ENCODE peak calls at places on chromosome 15, in nine cellular contexts. One of them, this sample, is unnamed.

GRCh38 chr15:94749848-94750617 is 518.7 kb downstream of the MCTP2 start:
- DNase-seq in left ventricle myocardium inferior: no peak
- DNase-seq in bronchial epithelial cell: peak
- DNase-seq in gastrocnemius medialis: no peak
- DNase-seq in fibroblast of lung: peak
- DNase-seq in retinal pigment epithelial cell: no peak
- DNase-seq in upper lobe of left lung: no peak
- DNase-seq in GM23338: no peak
- DNase-seq in AG04450: peak
- DNase-seq in this sample: no peak

GRCh38 chr15:65400760-65401606 is 21.8 kb downstream of the IGDCC4 start:
- DNase-seq in left ventricle myocardium inferior: peak
- DNase-seq in bronchial epithelial cell: peak
- DNase-seq in gastrocnemius medialis: no peak
- DNase-seq in fibroblast of lung: peak
- DNase-seq in retinal pigment epithelial cell: no peak
- DNase-seq in upper lobe of left lung: no peak
- DNase-seq in GM23338: peak
- DNase-seq in AG04450: no peak
- DNase-seq in this sample: peak

GRCh38 chr15:29695486-29696167 is 126.6 kb downstream of the TJP1 start:
- DNase-seq in left ventricle myocardium inferior: no peak
- DNase-seq in bronchial epithelial cell: no peak
- DNase-seq in gastrocnemius medialis: no peak
- DNase-seq in fibroblast of lung: no peak
- DNase-seq in retinal pigment epithelial cell: no peak
- DNase-seq in upper lobe of left lung: no peak
- DNase-seq in GM23338: peak
- DNase-seq in AG04450: no peak
- DNase-seq in this sample: no peak

GRCh38 chr15:65981837-65982696 is 112.8 kb downstream of the RAB11A start:
- DNase-seq in left ventricle myocardium inferior: no peak
- DNase-seq in bronchial epithelial cell: peak
- DNase-seq in gastrocnemius medialis: no peak
- DNase-seq in fibroblast of lung: no peak
- DNase-seq in retinal pigment epithelial cell: no peak
- DNase-seq in upper lobe of left lung: peak
- DNase-seq in GM23338: peak
- DNase-seq in AG04450: no peak
- DNase-seq in this sample: no peak

GRCh38 chr15:20357139-20358065 is 184.2 kb downstream of the GOLGA6L6 start:
- DNase-seq in left ventricle myocardium inferior: no peak
- DNase-seq in bronchial epithelial cell: no peak
- DNase-seq in gastrocnemius medialis: no peak
- DNase-seq in fibroblast of lung: no peak
- DNase-seq in retinal pigment epithelial cell: no peak
- DNase-seq in upper lobe of left lung: peak
- DNase-seq in GM23338: no peak
- DNase-seq in AG04450: no peak
- DNase-seq in this sample: no peak

GRCh38 chr15:40458495-40459371 is 12.1 kb upstream of the CHST14 start:
- DNase-seq in left ventricle myocardium inferior: no peak
- DNase-seq in bronchial epithelial cell: no peak
- DNase-seq in gastrocnemius medialis: no peak
- DNase-seq in fibroblast of lung: no peak
- DNase-seq in retinal pigment epithelial cell: no peak
- DNase-seq in upper lobe of left lung: peak
- DNase-seq in GM23338: no peak
- DNase-seq in AG04450: no peak
- DNase-seq in this sample: no peak

GRCh38 chr15:48177383-48177874 is 666 bp downstream of the MYEF2 start:
- DNase-seq in left ventricle myocardium inferior: no peak
- DNase-seq in bronchial epithelial cell: peak
- DNase-seq in gastrocnemius medialis: no peak
- DNase-seq in fibroblast of lung: peak
- DNase-seq in retinal pigment epithelial cell: peak
- DNase-seq in upper lobe of left lung: no peak
- DNase-seq in GM23338: peak
- DNase-seq in AG04450: no peak
- DNase-seq in this sample: peak

GRCh38 chr15:28974142-28974541 is 88.4 kb downstream of the APBA2 start:
- DNase-seq in left ventricle myocardium inferior: no peak
- DNase-seq in bronchial epithelial cell: no peak
- DNase-seq in gastrocnemius medialis: no peak
- DNase-seq in fibroblast of lung: no peak
- DNase-seq in retinal pigment epithelial cell: no peak
- DNase-seq in upper lobe of left lung: no peak
- DNase-seq in GM23338: no peak
- DNase-seq in AG04450: no peak
- DNase-seq in this sample: no peak

GRCh38 chr15:41489641-41490040 is 4.0 kb upstream of the ITPKA start:
- DNase-seq in left ventricle myocardium inferior: no peak
- DNase-seq in bronchial epithelial cell: no peak
- DNase-seq in gastrocnemius medialis: no peak
- DNase-seq in fibroblast of lung: no peak
- DNase-seq in retinal pigment epithelial cell: no peak
- DNase-seq in upper lobe of left lung: no peak
- DNase-seq in GM23338: no peak
- DNase-seq in AG04450: no peak
- DNase-seq in this sample: no peak

GRCh38 chr15:91555307-91555706 is 298.2 kb upstream of the SLCO3A1 start:
- DNase-seq in left ventricle myocardium inferior: no peak
- DNase-seq in bronchial epithelial cell: no peak
- DNase-seq in gastrocnemius medialis: no peak
- DNase-seq in fibroblast of lung: no peak
- DNase-seq in retinal pigment epithelial cell: no peak
- DNase-seq in upper lobe of left lung: no peak
- DNase-seq in GM23338: peak
- DNase-seq in AG04450: no peak
- DNase-seq in this sample: no peak

GRCh38 chr15:48868549-48868948 is 9.4 kb upstream of the EID1 start:
- DNase-seq in left ventricle myocardium inferior: no peak
- DNase-seq in bronchial epithelial cell: peak
- DNase-seq in gastrocnemius medialis: no peak
- DNase-seq in fibroblast of lung: peak
- DNase-seq in retinal pigment epithelial cell: peak
- DNase-seq in upper lobe of left lung: no peak
- DNase-seq in GM23338: no peak
- DNase-seq in AG04450: no peak
- DNase-seq in this sample: peak

GRCh38 chr15:54585063-54585462 is 606.8 kb downstream of the UNC13C start:
- DNase-seq in left ventricle myocardium inferior: no peak
- DNase-seq in bronchial epithelial cell: no peak
- DNase-seq in gastrocnemius medialis: no peak
- DNase-seq in fibroblast of lung: no peak
- DNase-seq in retinal pigment epithelial cell: no peak
- DNase-seq in upper lobe of left lung: no peak
- DNase-seq in GM23338: no peak
- DNase-seq in AG04450: no peak
- DNase-seq in this sample: no peak

GRCh38 chr15:25345943-25346342 is 92.9 kb downstream of the UBE3A start:
- DNase-seq in left ventricle myocardium inferior: peak
- DNase-seq in bronchial epithelial cell: peak
- DNase-seq in gastrocnemius medialis: peak
- DNase-seq in fibroblast of lung: peak
- DNase-seq in retinal pigment epithelial cell: peak
- DNase-seq in upper lobe of left lung: no peak
- DNase-seq in GM23338: peak
- DNase-seq in AG04450: no peak
- DNase-seq in this sample: peak
- TF ChIP-seq CTCF in left ventricle myocardium inferior: peak
- TF ChIP-seq CTCF in bronchial epithelial cell: peak
- TF ChIP-seq CTCF in gastrocnemius medialis: peak
- TF ChIP-seq CTCF in fibroblast of lung: peak
- TF ChIP-seq CTCF in retinal pigment epithelial cell: peak
- TF ChIP-seq CTCF in upper lobe of left lung: no peak
- TF ChIP-seq CTCF in GM23338: peak
- TF ChIP-seq CTCF in AG04450: peak
- TF ChIP-seq CTCF in this sample: peak

GRCh38 chr15:58924326-58924725 is 9.2 kb downstream of the SLTM start:
- DNase-seq in left ventricle myocardium inferior: no peak
- DNase-seq in bronchial epithelial cell: no peak
- DNase-seq in gastrocnemius medialis: no peak
- DNase-seq in fibroblast of lung: peak
- DNase-seq in retinal pigment epithelial cell: no peak
- DNase-seq in upper lobe of left lung: no peak
- DNase-seq in GM23338: no peak
- DNase-seq in AG04450: no peak
- DNase-seq in this sample: no peak
- H3K4me3 ChIP-seq in left ventricle myocardium inferior: no peak
- H3K4me3 ChIP-seq in bronchial epithelial cell: no peak
- H3K4me3 ChIP-seq in gastrocnemius medialis: no peak
- H3K4me3 ChIP-seq in fibroblast of lung: peak
- H3K4me3 ChIP-seq in retinal pigment epithelial cell: no peak
- H3K4me3 ChIP-seq in upper lobe of left lung: no peak
- H3K4me3 ChIP-seq in GM23338: no peak
- H3K4me3 ChIP-seq in AG04450: no peak
- H3K4me3 ChIP-seq in this sample: no peak

GRCh38 chr15:74794248-74794969 is 12.5 kb downstream of the CSK start:
- DNase-seq in left ventricle myocardium inferior: no peak
- DNase-seq in bronchial epithelial cell: peak
- DNase-seq in gastrocnemius medialis: no peak
- DNase-seq in fibroblast of lung: no peak
- DNase-seq in retinal pigment epithelial cell: no peak
- DNase-seq in upper lobe of left lung: no peak
- DNase-seq in GM23338: no peak
- DNase-seq in AG04450: no peak
- DNase-seq in this sample: no peak

GRCh38 chr15:74791667-74792066 is 9.8 kb downstream of the CSK start:
- DNase-seq in left ventricle myocardium inferior: no peak
- DNase-seq in bronchial epithelial cell: no peak
- DNase-seq in gastrocnemius medialis: no peak
- DNase-seq in fibroblast of lung: no peak
- DNase-seq in retinal pigment epithelial cell: no peak
- DNase-seq in upper lobe of left lung: no peak
- DNase-seq in GM23338: no peak
- DNase-seq in AG04450: no peak
- DNase-seq in this sample: no peak

GRCh38 chr15:74792227-74793016 is 10.5 kb downstream of the CSK start:
- DNase-seq in left ventricle myocardium inferior: no peak
- DNase-seq in bronchial epithelial cell: no peak
- DNase-seq in gastrocnemius medialis: no peak
- DNase-seq in fibroblast of lung: no peak
- DNase-seq in retinal pigment epithelial cell: no peak
- DNase-seq in upper lobe of left lung: no peak
- DNase-seq in GM23338: no peak
- DNase-seq in AG04450: no peak
- DNase-seq in this sample: no peak

GRCh38 chr15:74794970-74795349 is 13.1 kb downstream of the CSK start:
- DNase-seq in left ventricle myocardium inferior: no peak
- DNase-seq in bronchial epithelial cell: no peak
- DNase-seq in gastrocnemius medialis: no peak
- DNase-seq in fibroblast of lung: no peak
- DNase-seq in retinal pigment epithelial cell: no peak
- DNase-seq in upper lobe of left lung: no peak
- DNase-seq in GM23338: no peak
- DNase-seq in AG04450: no peak
- DNase-seq in this sample: no peak

GRCh38 chr15:74793135-74794028 is 11.5 kb downstream of the CSK start:
- DNase-seq in left ventricle myocardium inferior: no peak
- DNase-seq in bronchial epithelial cell: peak
- DNase-seq in gastrocnemius medialis: no peak
- DNase-seq in fibroblast of lung: no peak
- DNase-seq in retinal pigment epithelial cell: no peak
- DNase-seq in upper lobe of left lung: peak
- DNase-seq in GM23338: peak
- DNase-seq in AG04450: no peak
- DNase-seq in this sample: no peak
- TF ChIP-seq CTCF in left ventricle myocardium inferior: peak
- TF ChIP-seq CTCF in bronchial epithelial cell: peak
- TF ChIP-seq CTCF in gastrocnemius medialis: no peak
- TF ChIP-seq CTCF in fibroblast of lung: peak
- TF ChIP-seq CTCF in retinal pigment epithelial cell: peak
- TF ChIP-seq CTCF in upper lobe of left lung: peak
- TF ChIP-seq CTCF in GM23338: peak
- TF ChIP-seq CTCF in AG04450: peak
- TF ChIP-seq CTCF in this sample: no peak

DNA sequence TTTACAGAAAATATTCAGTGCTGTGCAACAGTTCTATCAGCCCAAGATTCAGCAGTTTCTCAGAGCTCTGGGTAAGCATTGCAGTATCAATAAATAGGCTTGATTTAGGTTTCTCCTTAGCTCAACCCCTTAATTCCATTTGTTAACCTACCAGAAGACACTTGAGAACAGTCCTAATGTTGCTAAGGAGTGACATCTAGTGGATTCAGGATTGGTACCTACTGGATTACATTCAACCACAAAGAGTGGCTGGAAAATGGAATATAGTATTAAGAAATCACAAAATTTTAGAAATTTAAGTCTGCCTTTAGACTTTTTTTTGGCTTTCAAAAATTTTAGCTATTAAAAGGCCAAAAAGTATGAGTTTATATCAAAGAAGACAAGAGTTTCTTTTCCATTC is 34.7 kb downstream of the POLG start:
- DNase-seq in left ventricle myocardium inferior: no peak
- DNase-seq in bronchial epithelial cell: peak
- DNase-seq in gastrocnemius medialis: no peak
- DNase-seq in fibroblast of lung: peak
- DNase-seq in retinal pigment epithelial cell: no peak
- DNase-seq in upper lobe of left lung: no peak
- DNase-seq in GM23338: no peak
- DNase-seq in AG04450: peak
- DNase-seq in this sample: peak
- H3K4me3 ChIP-seq in left ventricle myocardium inferior: no peak
- H3K4me3 ChIP-seq in bronchial epithelial cell: no peak
- H3K4me3 ChIP-seq in gastrocnemius medialis: no peak
- H3K4me3 ChIP-seq in fibroblast of lung: no peak
- H3K4me3 ChIP-seq in retinal pigment epithelial cell: no peak
- H3K4me3 ChIP-seq in upper lobe of left lung: no peak
- H3K4me3 ChIP-seq in GM23338: no peak
- H3K4me3 ChIP-seq in AG04450: no peak
- H3K4me3 ChIP-seq in this sample: no peak

DNA sequence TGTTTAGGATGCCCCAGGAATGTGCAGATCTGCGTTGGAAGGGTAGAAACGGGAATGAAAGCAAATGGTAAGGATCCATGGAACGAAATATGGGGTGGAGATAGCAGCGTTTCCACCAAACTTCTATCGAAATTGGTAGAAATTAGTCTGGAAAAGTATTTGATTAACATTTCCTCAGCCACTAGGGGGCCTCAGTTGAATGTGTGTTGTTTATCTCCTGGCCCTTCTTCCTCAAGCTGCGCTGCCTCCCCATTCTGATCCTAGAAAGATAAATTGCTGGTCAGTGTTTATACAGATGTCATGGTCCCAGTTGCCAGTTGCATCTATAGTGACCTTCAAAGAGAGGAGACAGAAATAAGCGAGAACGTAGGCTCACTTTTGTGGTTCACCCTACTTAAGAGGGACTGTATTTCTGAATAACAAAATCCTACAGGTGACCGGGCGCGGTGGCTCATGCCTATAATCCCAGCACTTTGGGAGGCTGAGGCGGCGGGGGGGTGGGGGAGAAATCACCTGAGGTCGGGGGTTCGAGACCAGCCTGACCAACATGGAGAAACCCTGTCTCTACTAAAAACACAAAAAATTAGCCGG is 457.1 kb downstream of the SQOR start:
- DNase-seq in left ventricle myocardium inferior: no peak
- DNase-seq in bronchial epithelial cell: peak
- DNase-seq in gastrocnemius medialis: no peak
- DNase-seq in fibroblast of lung: peak
- DNase-seq in retinal pigment epithelial cell: no peak
- DNase-seq in upper lobe of left lung: peak
- DNase-seq in GM23338: peak
- DNase-seq in AG04450: peak
- DNase-seq in this sample: no peak
- TF ChIP-seq CTCF in left ventricle myocardium inferior: peak
- TF ChIP-seq CTCF in bronchial epithelial cell: peak
- TF ChIP-seq CTCF in gastrocnemius medialis: peak
- TF ChIP-seq CTCF in fibroblast of lung: peak
- TF ChIP-seq CTCF in retinal pigment epithelial cell: peak
- TF ChIP-seq CTCF in upper lobe of left lung: no peak
- TF ChIP-seq CTCF in GM23338: peak
- TF ChIP-seq CTCF in AG04450: peak
- TF ChIP-seq CTCF in this sample: peak

This sample was measured in astrocyte of the cerebellum.